ENCODE peak calls at places on chromosomes 5 and 9, in seven cellular contexts. A is A549, Z is keratinocyte, N is hepatocyte, B is fibroblast of mammary gland, C is AG09309, U is neural crest cell. H is an unnamed sample.

GRCh38 chr5:143060018-143060417 is 289.8 kb downstream of the ARHGAP26 start:
- DNase-seq in U (no peak), N (no peak), A (no peak), B (no peak), C (no peak), Z (no peak), H (no peak)

GRCh38 chr9:32698706-32699277 is 63.3 kb upstream of the TAF1L start:
- DNase-seq in U (no peak), B (no peak), Z (no peak), A (no peak), C (no peak), N (no peak), H (no peak)

GRCh38 chr5:98999631-99000030 is 70.8 kb upstream of the CHD1 start:
- DNase-seq in N (no peak), U (no peak), B (peak; percentile 26), A (no peak), C (no peak), Z (no peak), H (no peak)

GRCh38 chr5:40681351-40682311 is 1.9 kb downstream of the PTGER4 start:
- DNase-seq in Z (no peak), N (peak; percentile 15), U (peak; percentile 4), B (peak; percentile 32), C (no peak), A (no peak), H (no peak)

GRCh38 chr5:178240341-178240741 is 7.7 kb upstream of the PHYKPL start:
- DNase-seq in C (no peak), Z (no peak), A (no peak), B (no peak), U (no peak), N (no peak), H (no peak)

GRCh38 chr5:14105717-14106435 is 37.3 kb upstream of the TRIO start:
- DNase-seq in B (peak; percentile 87), Z (peak; percentile 75), U (no peak), C (peak; percentile 69), N (peak; percentile 18), A (peak; percentile 69), H (no peak)

GRCh38 chr5:91109634-91110033 is 273.5 kb downstream of the ARRDC3 start:
- DNase-seq in C (peak; percentile 17), Z (no peak), B (peak; percentile 52), N (no peak), U (no peak), A (no peak), H (no peak)

GRCh38 chr9:22170162-22170932 is 161.2 kb upstream of the CDKN2B start:
- DNase-seq in C (peak; percentile 59), U (no peak), B (peak; percentile 93), Z (no peak), A (no peak), N (no peak), H (no peak)

GRCh38 chr9:123645126-123645525 is 284.8 kb downstream of the DENND1A start:
- DNase-seq in C (no peak), B (no peak), A (no peak), N (no peak), U (no peak), Z (no peak), H (no peak)

GRCh38 chr5:128701301-128701700 is 163.3 kb upstream of the FBN2 start:
- DNase-seq in U (no peak), C (no peak), Z (no peak), B (no peak), A (no peak), N (no peak), H (no peak)

GRCh38 chr5:142322747-142323479 is 1.9 kb downstream of the SPRY4 start:
- DNase-seq in N (no peak), U (no peak), C (no peak), B (peak; percentile 72), Z (no peak), A (no peak), H (no peak)

GRCh38 chr5:41414598-41414997 is 95.8 kb downstream of the PLCXD3 start:
- DNase-seq in N (peak; percentile 54), U (no peak), Z (no peak), A (peak; percentile 46), C (peak; percentile 77), B (peak; percentile 97), H (no peak)

GRCh38 chr5:38780950-38781349 is 64.9 kb upstream of the OSMR start:
- DNase-seq in A (no peak), C (no peak), N (peak; percentile 48), Z (no peak), B (peak; percentile 89), U (no peak), H (no peak)

GRCh38 chr9:2228132-2228531 is 213.0 kb downstream of the SMARCA2 start:
- DNase-seq in B (peak; percentile 23), A (no peak), Z (no peak), U (peak; percentile 31), C (no peak), N (peak; percentile 31), H (no peak)

GRCh38 chr5:53335115-53335514 is 145.3 kb upstream of the FST start:
- DNase-seq in N (peak; percentile 41), C (no peak), U (no peak), B (peak; percentile 52), Z (no peak), A (no peak), H (no peak)

GRCh38 chr9:100088202-100088601 is 10.6 kb downstream of the ERP44 start:
- DNase-seq in A (no peak), N (no peak), U (no peak), Z (no peak), C (no peak), B (no peak), H (no peak)

GRCh38 chr5:97065475-97065874 is 76.9 kb downstream of the LIX1 start:
- DNase-seq in Z (no peak), B (no peak), U (no peak), A (no peak), C (no peak), N (no peak), H (no peak)

GRCh38 chr9:70389642-70390266 is 24.7 kb downstream of the KLF9 start:
- DNase-seq in B (peak; percentile 55), A (no peak), Z (no peak), U (no peak), N (no peak), C (no peak), H (no peak)

DNA sequence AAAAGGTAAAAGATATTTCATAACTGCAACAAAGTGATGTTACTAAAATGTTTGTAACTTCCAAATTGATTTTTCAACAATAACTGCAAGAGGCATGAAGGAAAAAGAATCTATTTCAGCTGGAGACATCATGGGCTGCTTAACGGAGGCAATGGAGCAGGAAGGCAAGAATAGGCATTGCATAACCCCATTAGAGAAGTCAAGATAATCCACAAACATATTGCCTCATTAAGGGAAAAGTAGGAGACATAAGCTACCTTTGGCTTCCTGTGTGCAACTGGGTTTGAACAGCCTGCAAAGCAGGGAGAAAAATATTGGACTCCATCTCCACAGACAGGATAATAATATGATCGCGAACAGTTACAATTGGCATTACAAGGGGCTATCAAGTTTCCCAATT is 46.7 kb downstream of the SLCO4C1 start:
- DNase-seq in N (no peak), B (no peak), U (no peak), C (no peak), A (no peak), Z (no peak), H (no peak)
- TF ChIP-seq CTCF in N (no peak), B (no peak), U (no peak), C (no peak), A (no peak), Z (no peak), H (no peak)

GRCh38 chr9:96877269-96877668 is 23.0 kb upstream of the ZNF782 start:
- DNase-seq in N (no peak), C (no peak), Z (no peak), A (no peak), B (no peak), U (no peak), H (no peak)

GRCh38 chr9:96874947-96875459 is 20.7 kb upstream of the ZNF782 start:
- DNase-seq in U (no peak), A (peak; percentile 35), Z (peak; percentile 90), C (no peak), B (peak; percentile 91), N (peak; percentile 59), H (no peak)

GRCh38 chr9:96874201-96874785 is 20.0 kb upstream of the ZNF782 start:
- DNase-seq in Z (no peak), A (no peak), N (no peak), B (no peak), U (no peak), C (no peak), H (no peak)

GRCh38 chr9:96871176-96871575 is 16.9 kb upstream of the ZNF782 start:
- DNase-seq in N (no peak), A (no peak), Z (no peak), C (no peak), U (no peak), B (no peak), H (no peak)

DNA sequence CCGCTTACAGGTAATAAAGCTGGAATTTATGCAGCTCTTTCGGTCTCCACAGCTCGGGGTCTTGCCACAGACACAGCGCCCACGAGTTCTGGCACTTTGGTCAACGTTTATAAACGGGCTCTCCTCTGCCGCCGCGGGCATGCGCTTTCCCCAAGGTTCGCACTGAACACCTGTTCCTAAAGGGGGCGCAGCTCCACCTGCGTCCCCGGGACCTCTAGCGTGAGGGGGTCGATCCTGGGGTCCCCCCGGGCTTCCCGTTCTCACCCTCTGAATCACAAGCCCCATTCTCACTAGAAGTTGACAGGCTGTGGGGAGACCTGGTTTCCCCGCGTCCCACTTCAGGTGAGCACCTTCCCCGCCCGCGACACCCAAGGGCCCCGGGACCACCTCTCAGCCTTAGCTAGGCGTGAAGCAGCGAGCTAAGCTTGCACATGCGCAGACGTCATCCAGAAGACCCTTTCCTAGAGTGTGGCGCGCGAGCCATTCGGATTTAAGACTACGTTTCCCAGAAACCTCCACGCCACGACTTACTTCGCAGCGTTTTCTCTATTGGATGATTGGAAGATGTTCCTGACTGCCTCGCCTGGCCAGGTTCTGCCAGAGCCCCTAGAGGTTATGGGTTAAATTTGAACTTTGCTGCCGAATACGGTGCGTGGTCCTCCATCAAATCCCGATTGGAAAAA is 21.3 kb upstream of the ZNF782 start:
- DNase-seq in N (peak; percentile 92), A (peak; percentile 89), U (peak; percentile 80), Z (peak; percentile 52), C (no peak), B (peak; percentile 78), H (peak; percentile 84)
- TF ChIP-seq CTCF in N (peak; percentile 50), A (peak; percentile 21), U (peak; percentile 55), Z (peak; percentile 32), C (no peak), B (peak; percentile 34), H (peak; percentile 64)

DNA sequence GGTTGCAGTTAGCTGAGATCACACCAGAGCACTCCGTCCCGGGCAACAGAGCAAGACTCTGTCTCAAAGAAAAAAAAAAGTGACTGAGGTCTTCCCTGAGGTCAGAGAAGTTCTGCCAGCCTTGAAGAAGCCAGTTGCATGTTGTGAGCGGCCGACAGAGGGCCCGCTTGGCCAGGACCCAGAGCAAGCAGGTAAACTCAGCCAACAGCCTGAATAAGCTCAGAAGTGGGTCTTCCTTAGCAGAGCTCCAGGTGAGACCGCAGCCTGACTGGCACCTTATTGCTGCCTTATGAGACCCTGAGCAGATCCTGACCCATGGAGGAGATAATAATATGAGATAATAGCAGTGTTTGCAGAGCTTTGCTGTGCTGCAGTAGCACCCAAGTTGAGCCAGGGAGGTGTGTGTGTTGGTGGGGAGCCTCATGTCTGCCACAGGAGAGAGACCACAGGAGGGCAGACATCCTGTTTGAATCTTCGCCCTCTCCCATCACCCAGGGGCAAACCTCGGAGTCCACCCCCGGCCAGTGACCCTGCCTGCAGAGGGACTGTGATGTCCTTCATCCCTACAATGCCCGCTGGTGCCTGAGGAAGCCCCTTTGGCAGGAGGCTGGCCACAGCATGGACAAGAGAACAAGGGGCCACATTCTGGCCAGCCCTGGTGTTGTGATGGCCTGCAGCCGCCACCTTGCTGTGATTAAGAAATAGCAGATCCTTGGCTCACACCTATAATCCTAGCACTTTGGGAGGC is 10.8 kb upstream of the BARX1 start:
- DNase-seq in B (no peak), C (no peak), U (no peak), A (no peak), Z (no peak), N (no peak), H (no peak)
- TF ChIP-seq CTCF in B (no peak), C (peak; percentile 9), U (peak; percentile 29), A (no peak), Z (peak; percentile 53), N (peak; percentile 40), H (peak; percentile 40)

GRCh38 chr5:172453206-172453985 is 929 bp downstream of the SH3PXD2B start:
- DNase-seq in Z (no peak), A (peak; percentile 54), N (peak; percentile 89), C (no peak), U (peak; percentile 59), B (peak; percentile 66), H (no peak)
- TF ChIP-seq CTCF in Z (peak; percentile 55), A (no peak), N (peak; percentile 57), C (peak; percentile 66), U (peak; percentile 71), B (peak; percentile 56), H (peak; percentile 82)